ENCODE peak calls at places on chromosome 14, in seven cellular contexts. One of them, this sample, is unnamed. For H3K9me3, the result is how much of the 10 kb centered on the place peaks cover.

GRCh38 chr14:99079061-99079727 is 192.8 kb downstream of the BCL11B start:
- DNase-seq in H9: peak
- DNase-seq in HAP-1: no peak
- DNase-seq in tibial nerve: no peak
- DNase-seq in lower lobe of right lung: no peak
- DNase-seq in thyroid gland: no peak
- DNase-seq in ascending aorta: no peak
- DNase-seq in this sample: no peak

GRCh38 chr14:24407608-24408325 is 9.0 kb downstream of the NYNRIN start:
- DNase-seq in H9: peak
- DNase-seq in HAP-1: no peak
- DNase-seq in tibial nerve: no peak
- DNase-seq in lower lobe of right lung: no peak
- DNase-seq in thyroid gland: no peak
- DNase-seq in ascending aorta: no peak
- DNase-seq in this sample: no peak

GRCh38 chr14:95267306-95267705 is 52.4 kb downstream of the CLMN start:
- DNase-seq in H9: no peak
- DNase-seq in HAP-1: no peak
- DNase-seq in tibial nerve: no peak
- DNase-seq in lower lobe of right lung: no peak
- DNase-seq in thyroid gland: no peak
- DNase-seq in ascending aorta: no peak
- DNase-seq in this sample: no peak

GRCh38 chr14:104729835-104730181 is 5.8 kb downstream of the ADSS1 start:
- DNase-seq in H9: no peak
- DNase-seq in HAP-1: no peak
- DNase-seq in tibial nerve: no peak
- DNase-seq in lower lobe of right lung: no peak
- DNase-seq in thyroid gland: no peak
- DNase-seq in ascending aorta: no peak
- DNase-seq in this sample: no peak

GRCh38 chr14:32366256-32366655 is 37.2 kb downstream of the AKAP6 start:
- DNase-seq in H9: no peak
- DNase-seq in HAP-1: no peak
- DNase-seq in tibial nerve: no peak
- DNase-seq in lower lobe of right lung: no peak
- DNase-seq in thyroid gland: peak
- DNase-seq in ascending aorta: no peak
- DNase-seq in this sample: no peak

GRCh38 chr14:59997496-59997895 is 77.6 kb downstream of the LRRC9 start:
- DNase-seq in H9: no peak
- DNase-seq in HAP-1: no peak
- DNase-seq in tibial nerve: no peak
- DNase-seq in lower lobe of right lung: no peak
- DNase-seq in thyroid gland: no peak
- DNase-seq in ascending aorta: no peak
- DNase-seq in this sample: peak

GRCh38 chr14:90461425-90461824 is 64.6 kb downstream of the CALM1 start:
- DNase-seq in H9: no peak
- DNase-seq in HAP-1: no peak
- DNase-seq in tibial nerve: no peak
- DNase-seq in lower lobe of right lung: no peak
- DNase-seq in thyroid gland: no peak
- DNase-seq in ascending aorta: no peak
- DNase-seq in this sample: no peak

GRCh38 chr14:102821252-102821651 is 44.0 kb downstream of the TRAF3 start:
- DNase-seq in H9: no peak
- DNase-seq in HAP-1: peak
- DNase-seq in tibial nerve: no peak
- DNase-seq in lower lobe of right lung: no peak
- DNase-seq in thyroid gland: no peak
- DNase-seq in ascending aorta: no peak
- DNase-seq in this sample: no peak

GRCh38 chr14:83827383-83827782 is 1702.6 kb upstream of the FLRT2 start:
- DNase-seq in H9: no peak
- DNase-seq in HAP-1: no peak
- DNase-seq in tibial nerve: no peak
- DNase-seq in lower lobe of right lung: no peak
- DNase-seq in thyroid gland: peak
- DNase-seq in ascending aorta: no peak
- DNase-seq in this sample: no peak

GRCh38 chr14:78173266-78174001 is 3.3 kb downstream of the NRXN3 start:
- DNase-seq in H9: no peak
- DNase-seq in HAP-1: no peak
- DNase-seq in tibial nerve: no peak
- DNase-seq in lower lobe of right lung: no peak
- DNase-seq in thyroid gland: no peak
- DNase-seq in ascending aorta: no peak
- DNase-seq in this sample: no peak

GRCh38 chr14:105065280-105066228 is at the start of gene GPR132:
- DNase-seq in H9: peak
- DNase-seq in HAP-1: no peak
- DNase-seq in tibial nerve: no peak
- DNase-seq in lower lobe of right lung: peak
- DNase-seq in thyroid gland: peak
- DNase-seq in ascending aorta: peak
- DNase-seq in this sample: no peak

GRCh38 chr14:59511916-59512530 is 27.7 kb downstream of the JKAMP start:
- DNase-seq in H9: peak
- DNase-seq in HAP-1: peak
- DNase-seq in tibial nerve: no peak
- DNase-seq in lower lobe of right lung: no peak
- DNase-seq in thyroid gland: peak
- DNase-seq in ascending aorta: no peak
- DNase-seq in this sample: no peak

GRCh38 chr14:71959055-71959454 is 26.8 kb downstream of the RGS6 start:
- DNase-seq in H9: no peak
- DNase-seq in HAP-1: no peak
- DNase-seq in tibial nerve: no peak
- DNase-seq in lower lobe of right lung: no peak
- DNase-seq in thyroid gland: peak
- DNase-seq in ascending aorta: no peak
- DNase-seq in this sample: no peak

GRCh38 chr14:95477411-95478089 is 38.9 kb downstream of the SYNE3 start:
- DNase-seq in H9: no peak
- DNase-seq in HAP-1: no peak
- DNase-seq in tibial nerve: no peak
- DNase-seq in lower lobe of right lung: no peak
- DNase-seq in thyroid gland: no peak
- DNase-seq in ascending aorta: no peak
- DNase-seq in this sample: no peak

GRCh38 chr14:50303744-50304471 is 8.1 kb downstream of the L2HGDH start:
- DNase-seq in H9: no peak
- DNase-seq in HAP-1: no peak
- DNase-seq in tibial nerve: no peak
- DNase-seq in lower lobe of right lung: peak
- DNase-seq in thyroid gland: peak
- DNase-seq in ascending aorta: no peak
- DNase-seq in this sample: no peak

GRCh38 chr14:74333909-74334308 is 14.4 kb upstream of the VRTN start:
- DNase-seq in H9: no peak
- DNase-seq in HAP-1: no peak
- DNase-seq in tibial nerve: no peak
- DNase-seq in lower lobe of right lung: no peak
- DNase-seq in thyroid gland: no peak
- DNase-seq in ascending aorta: no peak
- DNase-seq in this sample: no peak

GRCh38 chr14:58072288-58073071 is 79.5 kb downstream of the ARMH4 start:
- DNase-seq in H9: peak
- DNase-seq in HAP-1: peak
- DNase-seq in tibial nerve: no peak
- DNase-seq in lower lobe of right lung: no peak
- DNase-seq in thyroid gland: peak
- DNase-seq in ascending aorta: no peak
- DNase-seq in this sample: peak

GRCh38 chr14:20343855-20344205 is 395 bp downstream of the PARP2 start:
- DNase-seq in H9: no peak
- DNase-seq in HAP-1: no peak
- DNase-seq in tibial nerve: no peak
- DNase-seq in lower lobe of right lung: no peak
- DNase-seq in thyroid gland: no peak
- DNase-seq in ascending aorta: no peak
- DNase-seq in this sample: no peak

GRCh38 chr14:105086833-105087307 is 21.6 kb upstream of the GPR132 start:
- DNase-seq in H9: peak
- DNase-seq in HAP-1: peak
- DNase-seq in tibial nerve: peak
- DNase-seq in lower lobe of right lung: peak
- DNase-seq in thyroid gland: peak
- DNase-seq in ascending aorta: no peak
- DNase-seq in this sample: no peak

GRCh38 chr14:32074887-32075572 is 2.1 kb upstream of the ARHGAP5 start:
- DNase-seq in H9: no peak
- DNase-seq in HAP-1: no peak
- DNase-seq in tibial nerve: no peak
- DNase-seq in lower lobe of right lung: no peak
- DNase-seq in thyroid gland: no peak
- DNase-seq in ascending aorta: no peak
- DNase-seq in this sample: no peak

GRCh38 chr14:60506985-60507829 is 1.7 kb upstream of the SIX6 start:
- DNase-seq in H9: peak
- DNase-seq in HAP-1: no peak
- DNase-seq in tibial nerve: no peak
- DNase-seq in lower lobe of right lung: no peak
- DNase-seq in thyroid gland: no peak
- DNase-seq in ascending aorta: no peak
- DNase-seq in this sample: no peak

GRCh38 chr14:104955396-104955770 is 22.8 kb downstream of the AHNAK2 start:
- DNase-seq in H9: no peak
- DNase-seq in HAP-1: no peak
- DNase-seq in tibial nerve: no peak
- DNase-seq in lower lobe of right lung: no peak
- DNase-seq in thyroid gland: no peak
- DNase-seq in ascending aorta: no peak
- DNase-seq in this sample: no peak

GRCh38 chr14:106294324-106294723 is 767.9 kb downstream of the TMEM121 start:
- DNase-seq in H9: no peak
- DNase-seq in HAP-1: no peak
- DNase-seq in tibial nerve: no peak
- DNase-seq in lower lobe of right lung: no peak
- DNase-seq in thyroid gland: no peak
- DNase-seq in ascending aorta: no peak
- DNase-seq in this sample: no peak

GRCh38 chr14:37834275-37834674 is 238.8 kb downstream of the TTC6 start:
- DNase-seq in H9: no peak
- DNase-seq in HAP-1: no peak
- DNase-seq in tibial nerve: no peak
- DNase-seq in lower lobe of right lung: no peak
- DNase-seq in thyroid gland: no peak
- DNase-seq in ascending aorta: no peak
- DNase-seq in this sample: no peak
- H3K9me3 ChIP-seq in H9: under half
- H3K9me3 ChIP-seq in HAP-1: under half
- H3K9me3 ChIP-seq in tibial nerve: under half
- H3K9me3 ChIP-seq in lower lobe of right lung: under half
- H3K9me3 ChIP-seq in thyroid gland: under half
- H3K9me3 ChIP-seq in ascending aorta: under half
- H3K9me3 ChIP-seq in this sample: under half

GRCh38 chr14:93811020-93811419 is 22.7 kb upstream of the PRIMA1 start:
- DNase-seq in H9: no peak
- DNase-seq in HAP-1: no peak
- DNase-seq in tibial nerve: no peak
- DNase-seq in lower lobe of right lung: no peak
- DNase-seq in thyroid gland: no peak
- DNase-seq in ascending aorta: no peak
- DNase-seq in this sample: no peak
- H3K9me3 ChIP-seq in H9: under half
- H3K9me3 ChIP-seq in HAP-1: under half
- H3K9me3 ChIP-seq in tibial nerve: under half
- H3K9me3 ChIP-seq in lower lobe of right lung: under half
- H3K9me3 ChIP-seq in thyroid gland: under half
- H3K9me3 ChIP-seq in ascending aorta: under half
- H3K9me3 ChIP-seq in this sample: under half

DNA sequence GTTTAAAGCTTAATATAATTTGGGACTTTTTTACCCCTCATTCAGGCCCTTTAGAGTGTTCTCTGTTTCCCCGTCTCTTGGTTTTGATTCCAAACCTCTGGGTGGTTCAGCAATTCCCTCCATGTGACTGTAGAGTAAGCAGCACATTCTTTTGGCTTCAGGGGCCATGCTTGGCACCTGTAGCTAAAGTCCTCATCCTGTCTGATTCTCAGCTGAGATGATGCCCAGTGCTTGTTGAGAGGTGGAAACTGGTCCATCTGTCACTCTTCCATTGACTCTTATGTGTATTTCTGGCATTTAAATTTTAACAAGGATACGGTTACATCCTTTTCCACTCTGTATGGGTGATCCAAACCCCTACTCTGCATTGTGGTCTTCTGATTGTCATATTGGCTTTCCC is 127.1 kb downstream of the DIO2 start:
- DNase-seq in H9: no peak
- DNase-seq in HAP-1: no peak
- DNase-seq in tibial nerve: no peak
- DNase-seq in lower lobe of right lung: no peak
- DNase-seq in thyroid gland: no peak
- DNase-seq in ascending aorta: no peak
- DNase-seq in this sample: no peak
- H3K9me3 ChIP-seq in H9: under half
- H3K9me3 ChIP-seq in HAP-1: under half
- H3K9me3 ChIP-seq in tibial nerve: under half
- H3K9me3 ChIP-seq in lower lobe of right lung: under half
- H3K9me3 ChIP-seq in thyroid gland: under half
- H3K9me3 ChIP-seq in ascending aorta: under half
- H3K9me3 ChIP-seq in this sample: under half

GRCh38 chr14:55317907-55318306 is 46.7 kb downstream of the FBXO34 start:
- DNase-seq in H9: no peak
- DNase-seq in HAP-1: no peak
- DNase-seq in tibial nerve: no peak
- DNase-seq in lower lobe of right lung: no peak
- DNase-seq in thyroid gland: no peak
- DNase-seq in ascending aorta: no peak
- DNase-seq in this sample: no peak

GRCh38 chr14:55314449-55314848 is 43.2 kb downstream of the FBXO34 start:
- DNase-seq in H9: no peak
- DNase-seq in HAP-1: no peak
- DNase-seq in tibial nerve: no peak
- DNase-seq in lower lobe of right lung: no peak
- DNase-seq in thyroid gland: no peak
- DNase-seq in ascending aorta: no peak
- DNase-seq in this sample: no peak

GRCh38 chr14:55317503-55317902 is 46.3 kb downstream of the FBXO34 start:
- DNase-seq in H9: no peak
- DNase-seq in HAP-1: no peak
- DNase-seq in tibial nerve: no peak
- DNase-seq in lower lobe of right lung: no peak
- DNase-seq in thyroid gland: no peak
- DNase-seq in ascending aorta: no peak
- DNase-seq in this sample: no peak

GRCh38 chr14:55313480-55313879 is 42.3 kb downstream of the FBXO34 start:
- DNase-seq in H9: no peak
- DNase-seq in HAP-1: no peak
- DNase-seq in tibial nerve: no peak
- DNase-seq in lower lobe of right lung: no peak
- DNase-seq in thyroid gland: no peak
- DNase-seq in ascending aorta: no peak
- DNase-seq in this sample: no peak

DNA sequence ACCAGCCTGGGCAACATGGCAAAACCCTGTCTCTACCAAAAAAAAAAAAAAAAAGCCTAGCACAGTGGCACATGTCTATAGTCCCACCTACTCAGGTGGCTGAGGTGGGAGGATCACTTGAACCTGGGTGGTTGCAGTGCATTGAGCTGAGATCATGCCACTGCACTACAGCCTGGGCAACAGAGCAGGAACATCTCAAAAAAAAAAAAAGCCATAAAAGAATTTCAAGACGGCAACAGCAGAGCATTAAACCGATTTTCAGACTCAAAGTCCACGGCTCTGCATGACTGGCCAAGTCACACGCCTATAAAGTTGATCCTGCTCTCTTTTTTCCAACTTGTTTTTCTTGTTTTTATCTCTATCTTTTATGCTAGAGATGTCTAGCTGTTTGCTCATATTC is 45.3 kb downstream of the FBXO34 start:
- DNase-seq in H9: no peak
- DNase-seq in HAP-1: no peak
- DNase-seq in tibial nerve: no peak
- DNase-seq in lower lobe of right lung: no peak
- DNase-seq in thyroid gland: peak
- DNase-seq in ascending aorta: no peak
- DNase-seq in this sample: no peak
- H3K9me3 ChIP-seq in H9: under half
- H3K9me3 ChIP-seq in HAP-1: under half
- H3K9me3 ChIP-seq in tibial nerve: under half
- H3K9me3 ChIP-seq in lower lobe of right lung: under half
- H3K9me3 ChIP-seq in thyroid gland: under half
- H3K9me3 ChIP-seq in ascending aorta: under half
- H3K9me3 ChIP-seq in this sample: under half